ENCODE peak calls at places on chromosome 10, in nine cellular contexts. H is fibroblast of lung, N is SK-N-SH, W is endothelial cell of umbilical vein, G is HCT116, L is GM23248, O is HepG2, S is mammary epithelial cell, J is mesendoderm. X is an unnamed sample.

GRCh38 chr10:12388671-12389070 is 39.3 kb downstream of the CAMK1D start:
- DNase-seq in H (no peak), N (no peak), W (no peak), G (no peak), L (no peak), O (no peak), S (no peak), J (no peak), X (no peak)

GRCh38 chr10:22831586-22831985 is 96.3 kb upstream of the ARMC3 start:
- DNase-seq in H (peak; percentile 76), N (no peak), W (no peak), G (no peak), L (no peak), O (no peak), S (no peak), J (no peak), X (no peak)

GRCh38 chr10:95233377-95234034 is 39.5 kb downstream of the ACSM6 start:
- DNase-seq in H (no peak), N (no peak), W (no peak), G (no peak), L (peak; percentile 33), O (no peak), S (no peak), J (no peak), X (no peak)

GRCh38 chr10:105406488-105406887 is 765.4 kb downstream of the SORCS3 start:
- DNase-seq in H (no peak), N (no peak), W (no peak), G (no peak), L (no peak), O (no peak), S (no peak), J (no peak), X (no peak)

GRCh38 chr10:49366460-49366859 is 29.4 kb downstream of the DRGX start:
- DNase-seq in H (no peak), N (no peak), W (no peak), G (no peak), L (no peak), O (no peak), S (no peak), J (no peak), X (no peak)

GRCh38 chr10:49564461-49565009 is 25.6 kb upstream of the ERCC6 start:
- DNase-seq in H (peak; percentile 62), N (no peak), W (no peak), G (no peak), L (peak; percentile 71), O (no peak), S (no peak), J (no peak), X (no peak)

GRCh38 chr10:127738512-127739424 is 1.8 kb downstream of the FOXI2 start:
- DNase-seq in H (no peak), N (peak; percentile 37), W (no peak), G (no peak), L (no peak), O (no peak), S (peak; percentile 40), J (no peak), X (no peak)

GRCh38 chr10:87092861-87093460 is 1.7 kb downstream of the GLUD1 start:
- DNase-seq in H (peak; percentile 35), N (no peak), W (peak; percentile 46), G (no peak), L (peak; percentile 73), O (peak; percentile 89), S (peak; percentile 41), J (peak; percentile 82), X (no peak)

GRCh38 chr10:117132751-117133231 is 5.3 kb downstream of the VAX1 start:
- DNase-seq in H (no peak), N (peak; percentile 50), W (no peak), G (no peak), L (no peak), O (no peak), S (no peak), J (peak; percentile 60), X (no peak)

GRCh38 chr10:69901623-69902505 is 100.2 kb downstream of the COL13A1 start:
- DNase-seq in H (peak; percentile 39), N (peak; percentile 92), W (peak; percentile 71), G (peak; percentile 28), L (peak; percentile 76), O (peak; percentile 50), S (peak; percentile 19), J (peak; percentile 82), X (no peak)

GRCh38 chr10:23338155-23338828 is 6.3 kb downstream of the C10orf67 start:
- DNase-seq in H (peak; percentile 86), N (no peak), W (no peak), G (peak; percentile 27), L (peak; percentile 70), O (peak; percentile 60), S (peak; percentile 61), J (peak; percentile 78), X (peak; percentile 78)

GRCh38 chr10:86819567-86819966 is 63.1 kb downstream of the BMPR1A start:
- DNase-seq in H (peak; percentile 55), N (no peak), W (no peak), G (no peak), L (no peak), O (no peak), S (no peak), J (no peak), X (no peak)

GRCh38 chr10:52466464-52466863 is 152.4 kb downstream of the DKK1 start:
- DNase-seq in H (no peak), N (peak; percentile 11), W (no peak), G (no peak), L (peak; percentile 39), O (no peak), S (no peak), J (peak; percentile 71), X (no peak)

GRCh38 chr10:5229019-5229418 is 32.4 kb downstream of the AKR1C4 start:
- DNase-seq in H (no peak), N (no peak), W (no peak), G (no peak), L (no peak), O (no peak), S (no peak), J (no peak), X (no peak)

GRCh38 chr10:132163278-132163765 is 23.4 kb upstream of the DPYSL4 start:
- DNase-seq in H (no peak), N (peak; percentile 86), W (no peak), G (peak; percentile 79), L (peak; percentile 51), O (peak; percentile 33), S (no peak), J (peak; percentile 93), X (no peak)

GRCh38 chr10:17963431-17963830 is 11.7 kb downstream of the SLC39A12 start:
- DNase-seq in H (no peak), N (no peak), W (no peak), G (no peak), L (no peak), O (no peak), S (peak; percentile 31), J (no peak), X (no peak)

GRCh38 chr10:17958049-17958448 is 6.3 kb downstream of the SLC39A12 start:
- DNase-seq in H (no peak), N (no peak), W (no peak), G (no peak), L (no peak), O (no peak), S (no peak), J (no peak), X (no peak)

GRCh38 chr10:17961551-17962422 is 10.1 kb downstream of the SLC39A12 start:
- DNase-seq in H (peak; percentile 91), N (no peak), W (no peak), G (no peak), L (peak; percentile 73), O (no peak), S (peak; percentile 62), J (no peak), X (no peak)

GRCh38 chr10:17954856-17955255 is 3.1 kb downstream of the SLC39A12 start:
- DNase-seq in H (peak; percentile 14), N (no peak), W (no peak), G (no peak), L (peak; percentile 73), O (no peak), S (no peak), J (no peak), X (no peak)

GRCh38 chr10:17959870-17960269 is 8.2 kb downstream of the SLC39A12 start:
- DNase-seq in H (no peak), N (no peak), W (no peak), G (no peak), L (no peak), O (no peak), S (no peak), J (no peak), X (no peak)
- H3K9ac ChIP-seq in H (no peak overlapping the region), N (no peak overlapping the region), W (no peak overlapping the region), G (no peak overlapping the region), L (no peak overlapping the region), O (no peak overlapping the region), S (no peak overlapping the region), J (no peak overlapping the region), X (no peak overlapping the region)

GRCh38 chr10:119206603-119207366 is 586 bp upstream of the GRK5 start:
- DNase-seq in H (peak; percentile 57), N (peak; percentile 92), W (peak; percentile 77), G (no peak), L (peak; percentile 92), O (no peak), S (peak; percentile 42), J (peak; percentile 72), X (no peak)

GRCh38 chr10:119207713-119208552 is 562 bp downstream of the GRK5 start:
- DNase-seq in H (peak; percentile 64), N (peak; percentile 36), W (peak; percentile 68), G (no peak), L (peak; percentile 82), O (peak; percentile 65), S (peak; percentile 59), J (no peak), X (no peak)

GRCh38 chr10:119208553-119208940 is 1.2 kb downstream of the GRK5 start:
- DNase-seq in H (peak; percentile 33), N (no peak), W (no peak), G (no peak), L (peak; percentile 70), O (no peak), S (no peak), J (no peak), X (no peak)

GRCh38 chr10:119205926-119206602 is 1.3 kb upstream of the GRK5 start:
- DNase-seq in H (peak; percentile 25), N (peak; percentile 47), W (no peak), G (no peak), L (no peak), O (peak; percentile 83), S (peak; percentile 30), J (peak; percentile 72), X (no peak)

GRCh38 chr10:119207367-119207668 is at the start of gene GRK5:
- DNase-seq in H (peak; percentile 95), N (peak; percentile 98), W (peak; percentile 95), G (peak; percentile 93), L (peak; percentile 99), O (peak; percentile 90), S (peak; percentile 95), J (peak; percentile 98), X (peak; percentile 65)
- H3K79me2 ChIP-seq in H (peaks cover 44% of the 10 kb centered on the region), N (peaks cover 34% of the 10 kb centered on the region), W (peaks cover 22% of the 10 kb centered on the region), G (no peaks in the 10 kb centered on the region), L (peaks cover 43% of the 10 kb centered on the region), O (peaks cover 37% of the 10 kb centered on the region), S (peaks cover 14% of the 10 kb centered on the region), J (no peaks in the 10 kb centered on the region), X (peaks cover 16% of the 10 kb centered on the region)

GRCh38 chr10:80462986-80463741 is 9.1 kb downstream of the TSPAN14 start:
- DNase-seq in H (peak; percentile 77), N (peak; percentile 59), W (peak; percentile 68), G (no peak), L (peak; percentile 73), O (no peak), S (peak; percentile 32), J (no peak), X (no peak)
- H3K9ac ChIP-seq in H (no peak overlapping the region), N (no peak overlapping the region), W (peak overlapping the region; percentile 40), G (no peak overlapping the region), L (peak overlapping the region; percentile 15), O (no peak overlapping the region), S (no peak overlapping the region), J (no peak overlapping the region), X (peak overlapping the region; percentile 49)

GRCh38 chr10:89640242-89640641 is 4.8 kb downstream of the PANK1 start:
- DNase-seq in H (no peak), N (no peak), W (no peak), G (no peak), L (no peak), O (no peak), S (no peak), J (no peak), X (no peak)
- H3K79me2 ChIP-seq in H (peaks cover 15% of the 10 kb centered on the region), N (peaks cover 51% of the 10 kb centered on the region), W (peaks cover 12% of the 10 kb centered on the region), G (peaks cover 41% of the 10 kb centered on the region), L (peaks cover 52% of the 10 kb centered on the region), O (peaks cover 78% of the 10 kb centered on the region), S (peaks cover 79% of the 10 kb centered on the region), J (peaks cover 62% of the 10 kb centered on the region), X (peaks cover 58% of the 10 kb centered on the region)

X was measured in keratinocyte.